ENCODE peak calls at places on chromosomes 16 and 17, in ten cellular contexts. C is tibial nerve, A is Peyer's patch, L is A549, N is heart left ventricle, Z is HCT116, V is testis, E is body of pancreas, S is ovary, R is right lobe of liver. B is an unnamed sample.

GRCh38 chr16:31697744-31698125 is 170.0 kb downstream of the AHSP start:
- DNase-seq in C (no peak), A (no peak), L (no peak), N (no peak), Z (no peak), V (no peak), E (no peak), S (no peak), R (no peak), B (no peak)

GRCh38 chr17:61323696-61324539 is 75.7 kb upstream of the TBX2 start:
- DNase-seq in C (no peak), A (no peak), L (peak; percentile 51), N (no peak), Z (no peak), V (peak; percentile 41), E (no peak), S (peak; percentile 34), R (no peak), B (no peak)

GRCh38 chr16:22424161-22424937 is 49.9 kb upstream of the CDR2 start:
- DNase-seq in C (no peak), A (no peak), L (no peak), N (no peak), Z (no peak), V (peak; percentile 65), E (peak; percentile 87), S (peak; percentile 70), R (no peak), B (peak; percentile 67)

GRCh38 chr17:40516581-40517285 is 15.3 kb upstream of the TNS4 start:
- DNase-seq in C (no peak), A (peak; percentile 73), L (peak; percentile 85), N (no peak), Z (peak; percentile 62), V (no peak), E (no peak), S (no peak), R (no peak), B (no peak)

GRCh38 chr17:57869599-57870282 is 19.9 kb upstream of the MRPS23 start:
- DNase-seq in C (no peak), A (no peak), L (peak; percentile 62), N (no peak), Z (no peak), V (no peak), E (no peak), S (no peak), R (peak; percentile 15), B (no peak)

GRCh38 chr17:62964506-62964905 is 1.5 kb upstream of the TANC2 start:
- DNase-seq in C (no peak), A (no peak), L (no peak), N (no peak), Z (no peak), V (no peak), E (no peak), S (no peak), R (no peak), B (no peak)

GRCh38 chr17:61485067-61485775 is 33.0 kb downstream of the TBX4 start:
- DNase-seq in C (no peak), A (no peak), L (no peak), N (no peak), Z (no peak), V (no peak), E (no peak), S (no peak), R (no peak), B (no peak)

GRCh38 chr17:20174588-20175265 is 165.6 kb downstream of the SPECC1 start:
- DNase-seq in C (no peak), A (no peak), L (no peak), N (no peak), Z (peak; percentile 18), V (no peak), E (no peak), S (no peak), R (no peak), B (no peak)

GRCh38 chr17:7281953-7282751 is 634 bp downstream of the SLC2A4 start:
- DNase-seq in C (no peak), A (no peak), L (no peak), N (peak; percentile 84), Z (no peak), V (no peak), E (peak; percentile 34), S (peak; percentile 75), R (no peak), B (peak; percentile 89)

GRCh38 chr17:7284911-7285310 is 3.4 kb downstream of the SLC2A4 start:
- DNase-seq in C (no peak), A (no peak), L (no peak), N (no peak), Z (no peak), V (no peak), E (no peak), S (no peak), R (no peak), B (peak; percentile 28)

GRCh38 chr17:7283471-7284216 is 2.1 kb downstream of the SLC2A4 start:
- DNase-seq in C (no peak), A (no peak), L (no peak), N (no peak), Z (no peak), V (no peak), E (no peak), S (no peak), R (no peak), B (no peak)

GRCh38 chr17:7281074-7281952 is at the start of gene SLC2A4:
- DNase-seq in C (peak; percentile 95), A (peak; percentile 89), L (peak; percentile 98), N (peak; percentile 97), Z (peak; percentile 95), V (peak; percentile 97), E (peak; percentile 97), S (peak; percentile 98), R (peak; percentile 96), B (peak; percentile 98)

DNA sequence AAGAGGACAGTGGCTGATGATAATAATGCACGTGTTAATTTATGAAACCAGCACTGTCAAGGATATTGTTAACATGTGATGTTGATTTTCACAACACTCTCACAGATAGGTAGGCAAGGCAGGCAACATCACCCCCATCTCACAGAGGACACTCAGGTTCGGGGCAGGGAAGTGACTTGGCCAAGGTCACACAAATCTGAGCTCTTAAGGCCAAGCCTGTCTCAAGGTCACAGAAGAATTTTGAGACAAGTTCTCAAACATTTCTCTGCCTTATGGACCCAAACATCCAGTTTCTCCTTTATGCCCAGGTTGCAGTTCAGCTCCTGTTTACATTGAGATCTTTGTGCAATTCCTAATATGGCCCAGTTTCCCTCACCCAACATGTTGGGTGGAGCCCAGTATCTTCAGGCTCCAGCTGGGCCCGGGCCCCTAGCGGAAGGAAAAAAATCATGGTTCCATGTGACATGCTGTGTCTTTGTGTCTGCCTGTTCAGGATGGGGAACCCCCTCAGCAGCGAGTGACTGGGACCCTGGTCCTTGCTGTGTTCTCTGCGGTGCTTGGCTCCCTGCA is 1.3 kb downstream of the SLC2A4 start:
- DNase-seq in C (no peak), A (no peak), L (no peak), N (no peak), Z (no peak), V (no peak), E (no peak), S (no peak), R (no peak), B (peak; percentile 69)
- H3K27ac ChIP-seq in C (no peak overlapping the region), A (peak overlapping the region; percentile 83), L (no peak overlapping the region), N (peak overlapping the region; percentile 84), Z (no peak overlapping the region), V (peak overlapping the region; percentile 82), E (no peak overlapping the region), S (no peak overlapping the region), R (no peak overlapping the region), B (peak overlapping the region; percentile 97)

DNA sequence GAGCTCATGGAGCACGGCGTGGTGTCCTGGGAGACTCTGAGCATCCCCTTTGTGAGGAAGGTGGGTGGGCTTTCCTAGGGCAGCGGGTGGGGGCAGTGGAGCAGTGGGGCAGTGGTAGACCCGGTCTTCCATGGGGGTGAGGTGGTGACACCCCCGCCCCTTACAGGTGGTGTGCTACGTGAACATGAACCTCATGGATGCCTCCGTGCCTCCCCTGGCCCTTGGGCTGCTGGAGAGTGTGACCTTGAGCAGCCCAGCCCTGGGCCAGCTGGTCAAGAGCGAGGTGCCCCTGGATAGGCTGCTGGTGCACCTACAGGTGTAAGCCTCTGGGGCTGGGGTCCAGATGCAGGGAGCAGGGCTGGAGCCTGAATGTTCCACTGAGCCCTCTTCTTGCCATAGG is 1.6 kb downstream of the ELMO3 start:
- DNase-seq in C (no peak), A (no peak), L (no peak), N (peak; percentile 62), Z (no peak), V (no peak), E (no peak), S (no peak), R (no peak), B (no peak)
- TF ChIP-seq POLR2A in C (no peak), A (no peak), L (no peak), N (no peak), Z (no peak), V (no peak), E (no peak), S (no peak), R (no peak), B (no peak)

DNA sequence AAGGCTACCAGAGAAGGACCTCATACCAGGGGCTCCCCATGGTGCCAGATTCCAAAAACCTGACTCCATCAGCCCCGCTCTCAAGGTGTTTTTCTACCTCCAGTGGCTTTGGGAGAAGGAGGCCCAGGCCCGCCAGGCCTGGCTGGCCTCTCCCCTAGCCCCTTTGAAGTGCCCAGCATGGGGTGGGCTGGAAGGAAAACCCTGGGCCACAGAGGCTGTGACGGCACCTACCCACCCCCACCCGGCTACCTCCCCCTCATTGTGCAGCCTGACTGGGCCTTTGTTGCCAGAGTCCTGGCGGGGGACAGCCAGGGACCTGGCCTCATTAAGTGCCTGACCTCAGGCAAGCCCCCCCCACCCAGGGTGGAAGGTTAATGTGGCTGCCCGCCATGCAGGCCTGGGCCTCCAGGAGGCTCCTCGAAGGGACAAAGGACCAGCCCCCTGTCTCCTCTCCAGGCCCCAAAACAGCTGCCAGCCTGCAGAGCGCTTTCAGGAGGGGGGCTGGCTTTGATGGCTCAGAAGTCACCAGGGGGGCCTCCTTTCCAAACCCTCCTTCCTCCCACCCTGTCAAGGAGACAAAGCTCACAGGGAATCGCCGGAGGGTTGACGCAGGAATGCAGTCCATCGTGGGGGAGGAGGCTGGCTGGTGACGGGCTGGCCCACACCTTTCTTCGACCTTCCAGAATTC is 159.4 kb downstream of the ZNF423 start:
- DNase-seq in C (no peak), A (no peak), L (no peak), N (no peak), Z (no peak), V (no peak), E (no peak), S (peak; percentile 35), R (no peak), B (no peak)
- H3K27ac ChIP-seq in C (no peak overlapping the region), A (no peak overlapping the region), L (no peak overlapping the region), N (no peak overlapping the region), Z (no peak overlapping the region), V (no peak overlapping the region), E (no peak overlapping the region), S (no peak overlapping the region), R (no peak overlapping the region), B (no peak overlapping the region)

GRCh38 chr17:78475211-78475610 is 96.8 kb downstream of the PGS1 start:
- DNase-seq in C (no peak), A (no peak), L (no peak), N (no peak), Z (no peak), V (no peak), E (no peak), S (no peak), R (no peak), B (no peak)

GRCh38 chr17:78476149-78476548 is 97.7 kb downstream of the PGS1 start:
- DNase-seq in C (no peak), A (no peak), L (no peak), N (no peak), Z (no peak), V (no peak), E (no peak), S (no peak), R (no peak), B (no peak)

GRCh38 chr17:78476973-78477372 is 98.5 kb downstream of the PGS1 start:
- DNase-seq in C (no peak), A (no peak), L (peak; percentile 39), N (no peak), Z (no peak), V (no peak), E (no peak), S (no peak), R (no peak), B (no peak)

GRCh38 chr17:78473951-78474630 is 95.6 kb downstream of the PGS1 start:
- DNase-seq in C (no peak), A (no peak), L (no peak), N (no peak), Z (no peak), V (no peak), E (no peak), S (no peak), R (no peak), B (no peak)

DNA sequence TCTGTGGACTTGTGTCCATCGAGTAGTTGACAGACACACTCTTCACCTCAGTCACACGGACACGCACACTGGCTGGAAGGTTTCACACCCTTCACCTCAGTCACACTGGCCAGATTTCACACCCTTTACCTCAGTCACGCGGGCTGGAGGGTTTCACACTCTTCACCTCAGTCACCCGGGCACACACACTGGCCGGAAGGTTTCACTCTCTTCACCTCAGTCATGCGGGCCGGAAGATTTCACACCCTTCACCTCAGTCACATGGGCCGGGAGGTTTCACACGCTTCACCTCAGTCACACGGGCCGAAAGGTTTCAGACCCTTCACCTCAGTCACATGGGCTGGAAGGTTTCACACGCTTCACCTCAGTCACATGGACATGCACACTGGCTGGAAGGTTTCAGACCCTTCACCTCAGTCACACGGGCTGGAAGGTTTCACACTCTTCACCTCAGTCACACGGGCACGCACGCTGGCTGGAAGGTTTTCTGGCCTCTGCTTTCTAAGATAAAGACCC is 96.2 kb downstream of the PGS1 start:
- DNase-seq in C (no peak), A (no peak), L (no peak), N (no peak), Z (no peak), V (no peak), E (no peak), S (no peak), R (no peak), B (no peak)
- TF ChIP-seq POLR2A in C (no peak), A (no peak), L (no peak), N (no peak), Z (no peak), V (no peak), E (no peak), S (no peak), R (no peak), B (no peak)

B was measured in gastrocnemius medialis.